ENCODE peak calls at places on chromosome 3, in six cellular contexts. I is pancreas, W is WERI-Rb-1, T is left ventricle myocardium inferior, M is testis, Q is brain microvascular endothelial cell. F is an unnamed sample.

GRCh38 chr3:190378240-190378891 is 9.6 kb upstream of the CLDN16 start:
- DNase-seq in I (no peak), W (no peak), T (no peak), M (no peak), Q (peak; percentile 28), F (peak; percentile 91)

GRCh38 chr3:102092617-102093466 is 243.5 kb downstream of the NFKBIZ start:
- DNase-seq in I (no peak), W (no peak), T (no peak), M (no peak), Q (peak; percentile 29), F (peak; percentile 40)

GRCh38 chr3:141644931-141645330 is 93.2 kb upstream of the RNF7 start:
- DNase-seq in I (peak; percentile 48), W (peak; percentile 61), T (peak; percentile 80), M (peak; percentile 87), Q (peak; percentile 63), F (no peak)

GRCh38 chr3:126911162-126912026 is 71.5 kb upstream of the PLXNA1 start:
- DNase-seq in I (no peak), W (no peak), T (peak; percentile 29), M (peak; percentile 41), Q (peak; percentile 88), F (peak; percentile 78)

GRCh38 chr3:58999779-59000170 is 50.0 kb downstream of the CFAP20DC start:
- DNase-seq in I (no peak), W (no peak), T (no peak), M (no peak), Q (no peak), F (no peak)

GRCh38 chr3:114789803-114790202 is 357.3 kb downstream of the ZBTB20 start:
- DNase-seq in I (no peak), W (no peak), T (no peak), M (no peak), Q (no peak), F (no peak)

GRCh38 chr3:187746059-187746453 is 788 bp upstream of the BCL6 start:
- DNase-seq in I (no peak), W (no peak), T (no peak), M (no peak), Q (no peak), F (no peak)

GRCh38 chr3:58585005-58585786 is 8.0 kb upstream of the FAM107A start:
- DNase-seq in I (peak; percentile 73), W (no peak), T (peak; percentile 89), M (peak; percentile 80), Q (peak; percentile 52), F (no peak)

GRCh38 chr3:167852216-167852615 is 116.7 kb downstream of the SERPINI1 start:
- DNase-seq in I (no peak), W (no peak), T (no peak), M (no peak), Q (no peak), F (no peak)

GRCh38 chr3:158152186-158152585 is 42.3 kb downstream of the RSRC1 start:
- DNase-seq in I (no peak), W (no peak), T (no peak), M (no peak), Q (peak; percentile 70), F (peak; percentile 25)

DNA sequence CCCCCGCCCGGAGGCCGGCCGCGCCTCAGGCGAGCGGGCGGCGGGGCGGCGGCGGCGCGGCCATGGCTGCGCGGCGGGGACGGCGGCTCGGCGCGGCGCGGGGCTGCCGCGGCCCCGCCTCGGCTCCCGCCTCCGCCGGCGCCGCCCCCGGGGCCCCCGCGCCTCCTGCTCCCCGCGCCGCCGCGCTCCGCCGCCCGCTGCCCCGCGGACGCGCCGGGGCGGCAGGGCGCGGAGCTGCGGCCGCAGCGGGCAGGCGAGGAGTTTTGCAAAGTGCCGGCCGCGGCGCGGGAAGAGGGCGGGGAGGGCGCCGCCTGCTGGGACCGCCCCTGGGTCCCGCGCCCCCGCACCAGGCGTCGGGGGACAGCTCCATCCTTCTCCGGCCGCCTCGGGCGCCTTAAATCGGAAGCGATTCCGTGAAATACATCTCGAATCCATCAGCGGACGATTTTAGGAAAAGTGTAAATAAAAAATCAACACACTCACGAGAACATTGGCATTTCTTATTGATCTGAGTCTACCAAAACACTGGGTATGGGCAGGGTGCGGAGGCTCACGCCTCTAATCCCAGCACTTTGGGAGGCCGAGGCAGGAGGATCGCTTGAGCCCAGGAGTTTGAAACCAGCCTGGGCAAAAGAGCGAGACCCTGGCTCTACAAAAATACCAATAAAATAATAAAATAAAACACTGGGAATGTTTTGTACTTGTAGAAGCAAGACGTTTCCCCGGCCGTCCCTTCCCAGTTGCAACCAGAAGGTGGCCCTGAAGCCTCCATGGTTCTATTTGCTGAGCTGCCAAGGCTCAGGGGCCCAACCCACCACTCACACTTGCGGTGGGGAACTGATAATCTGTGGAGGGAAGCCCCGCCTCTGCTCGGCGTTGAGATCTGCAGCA is 136.9 kb downstream of the NUP210 start:
- DNase-seq in I (no peak), W (peak; percentile 84), T (no peak), M (peak; percentile 74), Q (no peak), F (no peak)
- H3K4me3 ChIP-seq in I (peak overlapping the region; percentile 65), W (peak overlapping the region; percentile 71), T (peak overlapping the region; percentile 71), M (peak overlapping the region; percentile 51), Q (no peak overlapping the region), F (peak overlapping the region; percentile 26)

GRCh38 chr3:143224731-143225130 is 105.2 kb downstream of the CHST2 start:
- DNase-seq in I (no peak), W (no peak), T (no peak), M (no peak), Q (no peak), F (no peak)
- H3K4me3 ChIP-seq in I (no peak overlapping the region), W (no peak overlapping the region), T (no peak overlapping the region), M (no peak overlapping the region), Q (no peak overlapping the region), F (no peak overlapping the region)

GRCh38 chr3:65617209-65617608 is 421.5 kb downstream of the MAGI1 start:
- DNase-seq in I (no peak), W (no peak), T (no peak), M (no peak), Q (no peak), F (no peak)

GRCh38 chr3:65614585-65614984 is 424.1 kb downstream of the MAGI1 start:
- DNase-seq in I (no peak), W (no peak), T (no peak), M (no peak), Q (no peak), F (no peak)

GRCh38 chr3:65617787-65618186 is 420.9 kb downstream of the MAGI1 start:
- DNase-seq in I (no peak), W (no peak), T (no peak), M (no peak), Q (no peak), F (no peak)

GRCh38 chr3:65615329-65615728 is 423.4 kb downstream of the MAGI1 start:
- DNase-seq in I (no peak), W (no peak), T (no peak), M (no peak), Q (no peak), F (no peak)

GRCh38 chr3:65616563-65616962 is 422.2 kb downstream of the MAGI1 start:
- DNase-seq in I (no peak), W (no peak), T (no peak), M (no peak), Q (no peak), F (no peak)
- H3K4me3 ChIP-seq in I (no peak overlapping the region), W (no peak overlapping the region), T (no peak overlapping the region), M (no peak overlapping the region), Q (no peak overlapping the region), F (no peak overlapping the region)

DNA sequence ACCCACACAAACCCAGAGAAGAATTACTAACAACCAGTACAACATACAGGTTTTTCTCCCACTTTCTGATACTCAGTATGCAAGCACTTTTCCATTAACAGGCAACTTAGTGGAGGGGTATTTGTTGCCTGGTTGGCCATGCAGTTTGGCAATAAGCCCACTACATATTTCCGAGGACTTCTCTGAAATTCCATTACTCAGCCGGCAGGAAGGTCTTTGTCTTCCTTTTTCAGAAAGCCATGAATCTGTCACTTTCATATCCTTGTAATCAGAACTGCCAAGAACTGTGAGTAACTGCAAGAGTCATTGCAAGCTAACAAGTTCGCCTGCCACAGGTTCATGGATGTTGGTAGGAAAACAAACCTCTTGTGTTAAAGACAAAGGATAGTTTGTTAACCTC is 422.3 kb upstream of the ROBO1 start:
- DNase-seq in I (no peak), W (no peak), T (no peak), M (no peak), Q (peak; percentile 89), F (peak; percentile 92)
- H3K4me3 ChIP-seq in I (no peak overlapping the region), W (no peak overlapping the region), T (no peak overlapping the region), M (no peak overlapping the region), Q (no peak overlapping the region), F (no peak overlapping the region)

GRCh38 chr3:125211523-125212095 is 939 bp downstream of the SLC12A8 start:
- DNase-seq in I (no peak), W (no peak), T (no peak), M (no peak), Q (no peak), F (no peak)
- H3K4me3 ChIP-seq in I (peak overlapping the region; percentile 72), W (peak overlapping the region; percentile 82), T (peak overlapping the region; percentile 70), M (no peak overlapping the region), Q (peak overlapping the region; percentile 69), F (no peak overlapping the region)

DNA sequence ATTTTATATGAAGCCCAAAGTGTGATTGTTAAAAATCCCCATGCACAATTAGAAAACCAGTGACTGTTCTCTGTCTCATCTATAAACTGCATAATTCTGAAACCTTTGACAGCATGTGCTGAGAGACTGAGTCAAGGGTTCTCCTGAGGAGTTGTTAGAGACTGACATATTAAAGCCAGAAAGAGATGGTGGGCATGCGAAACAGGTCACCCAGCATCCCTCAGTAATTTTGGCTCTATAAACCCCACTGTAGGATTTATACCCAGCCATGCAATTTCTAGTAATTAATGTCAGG is 3.6 kb downstream of the VGLL3 start:
- DNase-seq in I (no peak), W (no peak), T (no peak), M (no peak), Q (no peak), F (no peak)
- H3K4me3 ChIP-seq in I (no peak overlapping the region), W (no peak overlapping the region), T (peak overlapping the region; percentile 71), M (no peak overlapping the region), Q (peak overlapping the region; percentile 44), F (peak overlapping the region; percentile 68)

GRCh38 chr3:11847035-11847394 is 330 bp upstream of the TAMM41 start:
- DNase-seq in I (no peak), W (no peak), T (no peak), M (no peak), Q (no peak), F (no peak)

GRCh38 chr3:11850003-11850402 is 3.3 kb upstream of the TAMM41 start:
- DNase-seq in I (no peak), W (no peak), T (no peak), M (no peak), Q (no peak), F (no peak)

GRCh38 chr3:11845661-11846060 is 1.0 kb downstream of the TAMM41 start:
- DNase-seq in I (no peak), W (no peak), T (no peak), M (no peak), Q (no peak), F (no peak)

GRCh38 chr3:11846281-11847034 is at the start of gene TAMM41:
- DNase-seq in I (peak; percentile 84), W (peak; percentile 94), T (peak; percentile 92), M (peak; percentile 96), Q (peak; percentile 91), F (peak; percentile 71)

DNA sequence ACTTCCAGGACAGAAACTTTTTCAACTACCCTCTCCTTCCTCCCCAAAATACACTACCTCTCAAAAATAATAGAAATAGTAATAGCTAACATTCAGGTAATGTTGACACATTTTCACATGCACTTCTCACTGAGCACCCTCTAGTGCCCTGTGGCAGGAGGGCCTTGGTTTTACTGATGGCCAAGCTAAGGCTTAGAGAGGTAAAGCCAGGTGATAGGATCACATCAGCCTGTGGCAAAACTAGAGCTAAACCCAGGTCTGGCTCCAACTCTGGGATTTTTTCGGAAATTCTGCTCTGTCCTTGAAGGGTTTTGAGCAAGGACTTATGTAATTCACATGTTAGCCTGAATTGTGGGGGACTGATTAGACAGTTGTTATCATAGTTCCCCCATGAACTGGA is 922 bp upstream of the TAMM41 start:
- DNase-seq in I (no peak), W (peak; percentile 58), T (no peak), M (no peak), Q (no peak), F (no peak)
- H3K4me3 ChIP-seq in I (no peak overlapping the region), W (no peak overlapping the region), T (peak overlapping the region; percentile 87), M (no peak overlapping the region), Q (no peak overlapping the region), F (no peak overlapping the region)